ENCODE peak calls at places on chromosomes 6 and 20, in seven cellular contexts. G is thyroid gland, W is lower leg skin, P is transverse colon, S is tibial nerve, I is HCT116, V is K562. A is an unnamed sample.
A peak's percentile ranks its signal among the peaks of the same experiment; 100 is the strongest.

GRCh38 chr20:46967647-46968046 is 73.0 kb downstream of the EYA2 start:
- DNase-seq in G (no peak), W (no peak), P (no peak), S (no peak), I (no peak), V (no peak), A (no peak)

GRCh38 chr20:19975901-19976300 is 41.3 kb upstream of the NAA20 start:
- DNase-seq in G (peak; percentile 44), W (no peak), P (no peak), S (no peak), I (no peak), V (no peak), A (no peak)

GRCh38 chr6:151052021-151052646 is 186.6 kb downstream of the MTHFD1L start:
- DNase-seq in G (no peak), W (no peak), P (no peak), S (no peak), I (peak; percentile 66), V (no peak), A (no peak)

GRCh38 chr20:46558511-46558959 is 8.1 kb upstream of the OCSTAMP start:
- DNase-seq in G (peak; percentile 49), W (peak; percentile 25), P (no peak), S (no peak), I (no peak), V (no peak), A (peak; percentile 81)

GRCh38 chr20:42432485-42432884 is 757.2 kb downstream of the PTPRT start:
- DNase-seq in G (no peak), W (no peak), P (no peak), S (no peak), I (no peak), V (no peak), A (no peak)

GRCh38 chr6:150152891-150153876 is 10.3 kb downstream of the PPP1R14C start:
- DNase-seq in G (no peak), W (no peak), P (no peak), S (no peak), I (no peak), V (no peak), A (no peak)

GRCh38 chr6:149045404-149045803 is 272.1 kb upstream of the TAB2 start:
- DNase-seq in G (no peak), W (no peak), P (no peak), S (no peak), I (no peak), V (no peak), A (no peak)

GRCh38 chr6:31270788-31271640 is 878 bp downstream of the HLA-C start:
- DNase-seq in G (peak; percentile 76), W (no peak), P (peak; percentile 89), S (peak; percentile 13), I (no peak), V (no peak), A (peak; percentile 9)

GRCh38 chr6:77019081-77019480 is 444.2 kb downstream of the HTR1B start:
- DNase-seq in G (no peak), W (no peak), P (no peak), S (no peak), I (no peak), V (no peak), A (no peak)

GRCh38 chr6:14310955-14311354 is 193.4 kb downstream of the CD83 start:
- DNase-seq in G (no peak), W (no peak), P (no peak), S (no peak), I (no peak), V (no peak), A (no peak)

GRCh38 chr6:146090474-146090873 is 61.6 kb downstream of the GRM1 start:
- DNase-seq in G (no peak), W (no peak), P (no peak), S (no peak), I (no peak), V (no peak), A (no peak)

GRCh38 chr20:17882065-17882833 is 86.3 kb downstream of the SNX5 start:
- DNase-seq in G (no peak), W (no peak), P (no peak), S (no peak), I (no peak), V (no peak), A (no peak)

GRCh38 chr6:129525055-129525454 is 184.9 kb downstream of the ARHGAP18 start:
- DNase-seq in G (no peak), W (no peak), P (no peak), S (no peak), I (no peak), V (no peak), A (no peak)

GRCh38 chr20:33443006-33443511 is 504 bp downstream of the SNTA1 start:
- DNase-seq in G (peak; percentile 46), W (no peak), P (peak; percentile 27), S (no peak), I (no peak), V (peak; percentile 50), A (no peak)

GRCh38 chr20:33444797-33445560 is 1.4 kb upstream of the SNTA1 start:
- DNase-seq in G (peak; percentile 36), W (no peak), P (peak; percentile 23), S (no peak), I (no peak), V (peak; percentile 1), A (no peak)

GRCh38 chr20:33441142-33441955 is 2.2 kb downstream of the SNTA1 start:
- DNase-seq in G (peak; percentile 57), W (no peak), P (no peak), S (no peak), I (no peak), V (peak; percentile 62), A (no peak)

GRCh38 chr20:33442136-33443005 is 1.2 kb downstream of the SNTA1 start:
- DNase-seq in G (peak; percentile 48), W (no peak), P (peak; percentile 11), S (no peak), I (no peak), V (peak; percentile 22), A (no peak)

GRCh38 chr20:33443512-33444239 is at the start of gene SNTA1:
- DNase-seq in G (peak; percentile 98), W (peak; percentile 91), P (peak; percentile 96), S (peak; percentile 80), I (no peak), V (peak; percentile 98), A (peak; percentile 99)
- TF ChIP-seq POLR2A in G (peak; percentile 93), W (no peak), P (no peak), S (no peak), I (no peak), V (peak; percentile 44), A (peak; percentile 84)

GRCh38 chr6:10531513-10531912 is 10.4 kb downstream of the GCNT2 start:
- DNase-seq in G (no peak), W (no peak), P (no peak), S (no peak), I (no peak), V (no peak), A (no peak)
- TF ChIP-seq POLR2A in G (no peak), W (no peak), P (no peak), S (no peak), I (no peak), V (no peak), A (no peak)

GRCh38 chr20:24578605-24579004 is 109.2 kb downstream of the SYNDIG1 start:
- DNase-seq in G (no peak), W (no peak), P (no peak), S (no peak), I (no peak), V (no peak), A (no peak)
- TF ChIP-seq POLR2A in G (no peak), W (no peak), P (no peak), S (no peak), I (no peak), V (no peak), A (no peak)

GRCh38 chr20:35719717-35720116 is 20.5 kb downstream of the ROMO1 start:
- DNase-seq in G (no peak), W (no peak), P (no peak), S (no peak), I (no peak), V (no peak), A (no peak)

GRCh38 chr20:35718972-35719635 is 19.9 kb downstream of the ROMO1 start:
- DNase-seq in G (no peak), W (no peak), P (no peak), S (no peak), I (no peak), V (no peak), A (no peak)

GRCh38 chr20:35720165-35721123 is 21.2 kb downstream of the ROMO1 start:
- DNase-seq in G (no peak), W (no peak), P (no peak), S (no peak), I (no peak), V (no peak), A (no peak)

GRCh38 chr20:35721621-35722020 is 20.4 kb downstream of the RBM39 start:
- DNase-seq in G (no peak), W (no peak), P (no peak), S (no peak), I (no peak), V (no peak), A (no peak)

GRCh38 chr20:35721219-35721618 is 20.8 kb downstream of the RBM39 start:
- DNase-seq in G (no peak), W (no peak), P (no peak), S (no peak), I (no peak), V (no peak), A (no peak)
- TF ChIP-seq POLR2A in G (no peak), W (no peak), P (no peak), S (no peak), I (no peak), V (no peak), A (no peak)